ENCODE peak calls at places on chromosomes 7 and 10, in five cellular contexts. G is psoas muscle; Z is CD8-positive, alpha-beta T cell; S is CD4-positive, alpha-beta memory T cell; N is effector memory CD4-positive, alpha-beta T cell. Y is an unnamed sample. For H3K36me3, the result is how much of the 10 kb centered on the place peaks cover.

GRCh38 chr10:80290474-80291220 is 1.2 kb upstream of the MAT1A start:
- DNase-seq in N (no peak), Z (no peak), S (no peak), G (no peak), Y (no peak)

GRCh38 chr10:95730233-95730632 is 25.7 kb upstream of the ENTPD1 start:
- DNase-seq in G (no peak), S (no peak), N (no peak), Z (no peak), Y (no peak)

GRCh38 chr10:15802375-15802949 is 57.8 kb downstream of the MINDY3 start:
- DNase-seq in N (no peak), S (no peak), G (no peak), Z (no peak), Y (no peak)

GRCh38 chr7:141572175-141572574 is 21.0 kb downstream of the AGK start:
- DNase-seq in N (no peak), G (no peak), Z (no peak), S (no peak), Y (no peak)

GRCh38 chr7:102890292-102890970 is 22.4 kb upstream of the LRRC17 start:
- DNase-seq in N (no peak), G (no peak), Z (no peak), S (no peak), Y (no peak)

GRCh38 chr10:63780075-63780474 is 258.9 kb downstream of the REEP3 start:
- DNase-seq in N (no peak), G (no peak), S (no peak), Z (no peak), Y (no peak)

GRCh38 chr7:3861371-3861770 is 560.3 kb downstream of the SDK1 start:
- DNase-seq in G (no peak), Z (no peak), S (no peak), N (no peak), Y (no peak)

GRCh38 chr7:53609185-53609584 is 573.8 kb downstream of the POM121L12 start:
- DNase-seq in S (no peak), G (no peak), N (no peak), Z (no peak), Y (no peak)

GRCh38 chr7:2108501-2109250 is 124.1 kb downstream of the MAD1L1 start:
- DNase-seq in G (no peak), S (no peak), N (no peak), Z (no peak), Y (no peak)

GRCh38 chr10:101609481-101609880 is 21.4 kb downstream of the DPCD start:
- DNase-seq in Z (no peak), N (no peak), S (no peak), G (no peak), Y (no peak)

GRCh38 chr10:101967713-101968112 is 88.3 kb downstream of the ARMH3 start:
- DNase-seq in Z (no peak), N (no peak), G (no peak), S (no peak), Y (no peak)

GRCh38 chr7:122528879-122529481 is 169.9 kb downstream of the RNF133 start:
- DNase-seq in G (no peak), Z (no peak), S (no peak), N (no peak), Y (no peak)

GRCh38 chr10:69123306-69123746 is 652 bp upstream of the VPS26A start:
- DNase-seq in G (no peak), Z (no peak), S (no peak), N (no peak), Y (no peak)

GRCh38 chr7:129777993-129778769 is 166.7 kb downstream of the NRF1 start:
- DNase-seq in Z (no peak), G (no peak), N (no peak), S (no peak), Y (no peak)
- H3K4me3 ChIP-seq in Z (no peak), G (no peak), N (peak), S (no peak), Y (no peak)

DNA sequence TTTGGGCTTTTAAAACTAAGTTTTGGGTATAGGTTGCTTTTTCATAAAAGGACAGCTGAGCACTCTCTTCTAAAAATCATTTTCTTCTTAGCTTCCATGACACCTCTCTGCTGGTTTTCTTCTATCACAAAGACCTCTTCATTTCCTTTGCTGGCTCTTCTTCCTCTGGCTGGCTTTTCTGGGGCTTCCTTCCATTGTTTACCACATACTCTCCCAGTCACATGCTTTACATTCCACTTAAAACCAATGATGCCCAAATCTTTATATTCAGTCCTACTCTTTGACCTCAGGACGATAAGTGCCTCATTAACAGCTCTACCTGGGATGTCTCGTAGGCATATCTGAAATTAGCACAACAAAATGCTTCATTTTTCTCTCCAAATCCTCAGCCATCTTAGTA is 26.8 kb downstream of the FAM133B start:
- DNase-seq in N (no peak), S (no peak), G (no peak), Z (no peak), Y (no peak)
- H3K36me3 ChIP-seq in N (half or more), S (under half), G (under half), Z (under half), Y (under half)

DNA sequence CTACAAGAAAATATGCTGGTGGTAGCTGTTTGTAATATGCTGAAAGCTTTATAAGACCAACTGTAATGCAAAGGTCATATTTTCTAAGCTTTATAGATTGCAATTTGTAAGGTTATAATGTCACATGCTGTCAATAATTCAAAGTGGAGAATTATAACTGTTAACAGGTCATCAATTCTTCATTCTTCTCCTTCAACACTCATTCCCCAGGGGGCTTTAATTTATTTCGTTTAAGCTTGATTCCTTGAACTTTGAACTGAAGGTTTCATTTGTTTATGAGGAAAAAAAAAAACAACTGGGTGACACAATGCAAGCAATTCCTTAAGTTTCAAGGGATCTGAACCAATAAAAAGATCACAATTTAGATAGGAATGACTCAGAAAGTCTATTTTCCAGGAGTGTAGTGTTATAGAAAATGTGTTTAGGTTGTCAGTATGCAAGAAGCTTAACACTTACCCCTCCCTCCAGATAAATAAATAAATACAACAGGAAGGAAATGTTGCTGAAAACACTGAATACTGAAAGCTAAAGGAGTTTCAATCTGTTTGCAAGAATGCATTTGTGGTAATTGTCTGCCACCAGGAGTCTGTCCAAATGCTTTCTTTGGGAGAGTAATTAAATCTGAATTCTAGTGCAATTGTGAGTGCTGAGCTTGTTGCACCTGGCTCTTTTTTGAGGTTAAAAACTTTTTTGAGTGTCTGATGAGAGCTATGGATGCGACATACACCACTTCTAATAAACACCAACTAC is 183.6 kb downstream of the SORCS1 start:
- DNase-seq in G (no peak), N (no peak), S (no peak), Z (no peak), Y (no peak)
- H3K27ac ChIP-seq in G (no peak), N (no peak), S (no peak), Z (no peak), Y (no peak)

DNA sequence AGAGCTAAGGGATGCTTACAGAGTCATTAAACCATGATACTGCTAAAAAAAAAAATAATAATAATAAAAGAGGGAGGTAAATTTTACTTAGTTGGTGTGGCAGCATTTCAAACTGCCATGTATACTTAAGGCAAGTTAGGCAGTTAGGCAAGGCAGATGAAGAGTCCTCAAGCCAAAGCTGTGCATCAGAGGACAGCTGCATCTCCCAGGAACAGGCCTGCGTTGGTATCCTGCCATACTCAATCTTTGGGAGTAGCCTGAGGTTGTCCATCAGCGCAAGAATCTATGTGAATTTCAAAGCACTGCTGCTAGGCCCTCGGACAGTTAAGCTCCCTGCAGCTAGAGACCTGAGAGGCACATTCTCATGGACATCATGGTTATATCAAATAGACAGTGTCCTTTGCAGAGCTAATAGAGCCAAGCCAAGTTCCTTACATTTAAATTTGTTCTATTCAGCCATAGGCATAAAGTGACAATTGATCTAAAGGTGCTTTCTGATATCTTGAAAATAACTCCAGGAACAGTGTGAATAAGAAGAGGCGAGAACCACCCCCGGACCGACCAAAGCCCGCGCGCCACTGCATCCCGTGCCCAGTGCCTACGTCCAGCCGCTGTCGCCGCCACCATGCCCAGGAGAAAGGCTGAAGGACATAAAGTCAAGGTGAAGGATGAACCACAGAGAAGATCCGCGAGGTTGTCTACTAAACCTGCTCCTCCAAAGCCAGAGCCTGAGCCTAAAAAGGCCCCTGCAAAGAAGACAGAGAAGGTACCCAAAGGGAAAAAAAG is 310.6 kb downstream of the SEMA3D start:
- DNase-seq in N (no peak), Z (no peak), S (no peak), G (no peak), Y (no peak)
- H3K4me3 ChIP-seq in N (no peak), Z (no peak), S (no peak), G (no peak), Y (no peak)

GRCh38 chr10:112409755-112410154 is 35.8 kb downstream of the ACSL5 start:
- DNase-seq in G (no peak), Z (no peak), N (no peak), S (no peak), Y (no peak)
- H3K36me3 ChIP-seq in G (under half), Z (half or more), N (half or more), S (half or more), Y (under half)

GRCh38 chr10:72277996-72278667 is 4.4 kb downstream of the DDIT4 start:
- DNase-seq in N (no peak), S (no peak), G (no peak), Z (no peak), Y (no peak)

GRCh38 chr10:72276013-72276387 is 2.3 kb downstream of the DDIT4 start:
- DNase-seq in Z (no peak), G (peak), N (no peak), S (no peak), Y (no peak)

GRCh38 chr10:72277340-72277995 is 3.7 kb downstream of the DDIT4 start:
- DNase-seq in N (no peak), Z (no peak), G (peak), S (no peak), Y (no peak)

GRCh38 chr10:72276421-72277339 is 3.0 kb downstream of the DDIT4 start:
- DNase-seq in Z (no peak), G (peak), N (no peak), S (no peak), Y (no peak)

DNA sequence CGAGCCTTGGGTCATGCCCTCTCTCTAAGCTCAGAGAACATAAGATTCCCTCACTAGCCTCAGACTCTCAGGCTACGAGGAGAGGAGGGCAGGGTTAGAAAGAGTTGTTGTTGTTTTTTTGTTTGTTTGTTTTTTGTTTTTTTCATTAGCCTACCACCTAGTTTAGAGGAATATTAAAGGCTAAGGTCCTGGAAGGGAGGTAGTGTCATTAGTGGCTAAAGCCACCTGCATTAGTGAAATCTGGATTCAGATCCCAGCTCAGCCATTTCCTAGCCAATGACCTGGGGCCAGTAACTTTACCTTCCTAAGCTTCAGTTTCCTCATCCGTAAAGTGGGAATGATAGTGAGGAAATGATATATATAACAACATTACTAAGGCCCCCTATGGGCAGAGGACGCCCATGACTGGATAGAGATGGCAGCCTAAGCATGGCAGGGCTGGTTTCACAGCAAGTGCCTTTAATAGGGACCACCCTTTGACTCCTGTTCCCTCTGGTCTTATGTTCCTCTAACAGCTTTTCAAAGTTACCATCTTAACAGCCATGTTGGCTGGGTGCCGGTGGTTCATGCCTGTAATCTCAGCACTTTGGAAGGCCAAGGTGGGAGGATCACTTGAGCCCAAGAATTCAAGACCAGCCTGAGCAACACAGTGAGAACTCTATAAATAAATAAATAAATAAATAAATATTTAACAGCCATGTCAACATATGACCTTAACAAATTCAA is 5.1 kb downstream of the DDIT4 start:
- DNase-seq in G (no peak), N (no peak), Z (no peak), S (no peak), Y (no peak)
- H3K27ac ChIP-seq in G (peak), N (peak), Z (no peak), S (no peak), Y (no peak)

Y was measured in naive thymus-derived CD4-positive, alpha-beta T cell.